ENCODE peak calls at places on chromosomes 12 and 14, in seven cellular contexts. K is esophagus squamous epithelium, A is IMR-90, T is uterus, N is A549, E is aorta, L is stomach. B is an unnamed sample. For H3K9me3, the result is how much of the 10 kb centered on the place peaks cover.

GRCh38 chr12:15830538-15830937 is 41.4 kb upstream of the EPS8 start:
- DNase-seq in N (no peak), E (no peak), K (no peak), L (no peak), A (peak), T (no peak), B (no peak)

GRCh38 chr14:50001999-50002925 is 109.4 kb downstream of the ARF6 start:
- DNase-seq in L (peak), N (no peak), K (no peak), T (no peak), A (no peak), E (no peak), B (peak)

GRCh38 chr12:122137681-122138080 is 36.3 kb downstream of the IL31 start:
- DNase-seq in L (no peak), A (no peak), K (no peak), N (no peak), E (no peak), T (no peak), B (no peak)

GRCh38 chr12:49296034-49296835 is 1.3 kb downstream of the PRPH start:
- DNase-seq in T (no peak), E (peak), N (peak), A (no peak), L (peak), K (no peak), B (peak)

GRCh38 chr14:75911883-75912282 is 69.9 kb downstream of the TGFB3 start:
- DNase-seq in N (no peak), K (no peak), L (no peak), E (no peak), T (no peak), A (no peak), B (no peak)

GRCh38 chr12:13631873-13632272 is 349.5 kb downstream of the GRIN2B start:
- DNase-seq in K (no peak), T (no peak), N (no peak), E (no peak), A (no peak), L (no peak), B (no peak)

GRCh38 chr14:92401561-92401960 is 78.6 kb downstream of the SLC24A4 start:
- DNase-seq in T (no peak), E (no peak), L (no peak), N (no peak), A (no peak), K (no peak), B (no peak)

GRCh38 chr14:55340482-55340881 is 69.3 kb downstream of the FBXO34 start:
- DNase-seq in T (no peak), K (no peak), L (no peak), A (no peak), E (no peak), N (no peak), B (no peak)

GRCh38 chr14:68734231-68734732 is 58.6 kb downstream of the ZFP36L1 start:
- DNase-seq in L (no peak), K (no peak), A (peak), T (no peak), N (no peak), E (no peak), B (peak)

GRCh38 chr14:70836946-70837345 is 27.6 kb upstream of the MAP3K9 start:
- DNase-seq in L (no peak), E (no peak), A (no peak), T (no peak), K (no peak), N (no peak), B (no peak)

GRCh38 chr12:108442077-108442476 is 73.0 kb upstream of the FICD start:
- DNase-seq in E (no peak), T (no peak), N (no peak), L (no peak), A (no peak), K (no peak), B (no peak)

GRCh38 chr12:119808441-119808840 is 68.7 kb downstream of the CIT start:
- DNase-seq in A (peak), T (no peak), N (no peak), L (no peak), E (no peak), K (no peak), B (no peak)

GRCh38 chr14:63654346-63654745 is 12.7 kb upstream of the WDR89 start:
- DNase-seq in L (no peak), N (no peak), T (no peak), K (no peak), E (no peak), A (peak), B (no peak)

GRCh38 chr12:29241821-29242591 is 92.9 kb downstream of the FAR2 start:
- DNase-seq in L (peak), T (no peak), K (no peak), E (no peak), N (no peak), A (peak), B (no peak)

GRCh38 chr12:82325540-82326336 is 32.4 kb downstream of the CCDC59 start:
- DNase-seq in E (no peak), A (no peak), T (no peak), L (no peak), N (no peak), K (no peak), B (no peak)

GRCh38 chr12:31017535-31017934 is 56.1 kb upstream of the DDX11 start:
- DNase-seq in L (no peak), T (no peak), E (no peak), A (no peak), N (no peak), K (no peak), B (no peak)

GRCh38 chr14:92471919-92472318 is 41.7 kb upstream of the RIN3 start:
- DNase-seq in L (no peak), N (peak), A (peak), K (no peak), E (no peak), T (no peak), B (no peak)

GRCh38 chr12:105748806-105749600 is 389.8 kb downstream of the NUAK1 start:
- DNase-seq in T (peak), A (peak), L (no peak), E (peak), N (no peak), K (no peak), B (no peak)

GRCh38 chr12:14260011-14260993 is 105.2 kb upstream of the ATF7IP start:
- DNase-seq in E (peak), A (peak), T (peak), L (peak), K (peak), N (peak), B (no peak)

GRCh38 chr12:44876554-44877275 is 600 bp upstream of the NELL2 start:
- DNase-seq in K (no peak), E (peak), T (no peak), A (no peak), N (peak), L (no peak), B (peak)

GRCh38 chr14:64611358-64612020 is 61.7 kb downstream of the PPP1R36 start:
- DNase-seq in L (no peak), K (no peak), E (no peak), A (peak), T (peak), N (no peak), B (no peak)

GRCh38 chr14:97185186-97185585 is 388.0 kb downstream of the VRK1 start:
- DNase-seq in L (no peak), N (peak), A (no peak), T (no peak), K (no peak), E (no peak), B (peak)

GRCh38 chr12:109165599-109165998 is 49.2 kb downstream of the ACACB start:
- DNase-seq in E (peak), L (no peak), N (no peak), A (peak), K (no peak), T (no peak), B (no peak)

GRCh38 chr12:113259499-113259953 is 38.3 kb downstream of the TPCN1 start:
- DNase-seq in N (no peak), A (no peak), L (peak), K (no peak), T (peak), E (peak), B (no peak)

GRCh38 chr12:83349907-83350611 is 663.4 kb downstream of the TMTC2 start:
- DNase-seq in A (no peak), E (no peak), L (no peak), T (no peak), K (no peak), N (no peak), B (no peak)

GRCh38 chr14:49621114-49621881 is 699 bp downstream of the MGAT2 start:
- DNase-seq in L (peak), E (peak), K (peak), T (peak), A (peak), N (peak), B (no peak)

GRCh38 chr12:1834186-1834925 is 14.0 kb downstream of the LRTM2 start:
- DNase-seq in E (peak), K (no peak), A (no peak), T (no peak), L (no peak), N (no peak), B (no peak)

GRCh38 chr12:54129028-54129903 is 59.5 kb downstream of the SMUG1 start:
- DNase-seq in L (no peak), K (no peak), N (no peak), A (no peak), E (no peak), T (no peak), B (no peak)

GRCh38 chr12:83322816-83323215 is 636.1 kb downstream of the TMTC2 start:
- DNase-seq in K (no peak), A (no peak), N (no peak), L (no peak), T (no peak), E (no peak), B (no peak)

GRCh38 chr14:104343294-104343625 is 204.9 kb downstream of the KIF26A start:
- DNase-seq in K (no peak), A (no peak), N (no peak), E (no peak), L (no peak), T (no peak), B (no peak)

GRCh38 chr14:104344815-104345214 is 206.4 kb downstream of the KIF26A start:
- DNase-seq in T (no peak), N (no peak), A (no peak), E (no peak), L (no peak), K (no peak), B (no peak)

GRCh38 chr14:104343690-104344640 is 205.6 kb downstream of the KIF26A start:
- DNase-seq in N (no peak), E (no peak), L (peak), T (no peak), A (no peak), K (no peak), B (no peak)

GRCh38 chr14:104341532-104342434 is 203.4 kb downstream of the KIF26A start:
- DNase-seq in K (no peak), L (peak), N (peak), A (no peak), T (no peak), E (no peak), B (no peak)

DNA sequence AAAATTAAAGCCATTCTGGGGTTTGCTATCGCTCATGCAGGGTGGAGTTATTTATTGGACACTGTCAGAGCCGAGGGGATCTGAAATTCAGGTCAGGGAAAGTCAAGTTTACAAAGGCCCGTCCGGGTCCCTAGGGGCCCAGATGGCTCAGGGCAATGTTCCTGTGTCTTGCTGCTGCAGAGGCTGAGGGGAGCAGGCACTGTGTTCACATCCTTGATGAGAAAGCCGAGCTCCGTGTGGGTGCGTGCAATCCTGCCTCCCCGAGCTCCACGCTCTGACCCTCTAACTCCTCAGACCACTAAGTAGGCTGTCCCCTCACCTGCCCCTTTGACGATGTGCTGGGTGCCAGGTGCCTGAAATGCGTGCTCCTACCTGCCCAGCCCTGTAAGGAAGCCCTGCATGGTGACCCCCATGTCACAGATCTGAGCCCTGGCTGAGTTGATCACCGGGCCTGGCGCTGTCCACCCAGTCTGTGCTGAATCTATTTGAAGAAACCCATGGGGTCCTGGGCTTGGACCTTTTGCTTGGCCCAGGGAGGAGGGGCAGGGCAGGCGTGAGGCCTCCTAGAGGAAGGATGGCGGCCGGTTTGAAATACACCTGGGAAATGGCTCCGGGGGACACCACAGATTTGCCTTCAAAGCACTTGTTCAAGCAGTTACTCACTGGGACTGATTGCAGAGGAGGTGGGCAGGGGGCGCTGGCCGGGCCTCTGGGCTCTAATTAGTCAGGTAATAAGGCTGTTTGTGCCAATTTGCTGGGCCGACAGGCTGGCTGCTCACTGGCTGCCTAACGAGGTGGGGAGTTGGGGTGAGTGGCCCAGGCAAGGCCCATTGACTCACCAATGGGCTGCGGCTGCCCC is 204.3 kb downstream of the KIF26A start:
- DNase-seq in T (no peak), N (no peak), E (peak), L (peak), A (no peak), K (no peak), B (no peak)
- H3K9me3 ChIP-seq in T (under half), N (under half), E (under half), L (under half), A (under half), K (under half), B (under half)

GRCh38 chr12:100164153-100164704 is 21.6 kb upstream of the BLTP3B start:
- DNase-seq in N (no peak), L (no peak), T (no peak), A (no peak), E (no peak), K (no peak), B (no peak)
- H3K4me3 ChIP-seq in N (peak), L (peak), T (peak), A (no peak), E (no peak), K (peak), B (no peak)

GRCh38 chr14:35229084-35229483 is 63.1 kb upstream of the PSMA6 start:
- DNase-seq in T (no peak), E (no peak), N (no peak), L (no peak), K (no peak), A (no peak), B (no peak)
- H3K9me3 ChIP-seq in T (under half), E (under half), N (under half), L (under half), K (under half), A (under half), B (under half)

DNA sequence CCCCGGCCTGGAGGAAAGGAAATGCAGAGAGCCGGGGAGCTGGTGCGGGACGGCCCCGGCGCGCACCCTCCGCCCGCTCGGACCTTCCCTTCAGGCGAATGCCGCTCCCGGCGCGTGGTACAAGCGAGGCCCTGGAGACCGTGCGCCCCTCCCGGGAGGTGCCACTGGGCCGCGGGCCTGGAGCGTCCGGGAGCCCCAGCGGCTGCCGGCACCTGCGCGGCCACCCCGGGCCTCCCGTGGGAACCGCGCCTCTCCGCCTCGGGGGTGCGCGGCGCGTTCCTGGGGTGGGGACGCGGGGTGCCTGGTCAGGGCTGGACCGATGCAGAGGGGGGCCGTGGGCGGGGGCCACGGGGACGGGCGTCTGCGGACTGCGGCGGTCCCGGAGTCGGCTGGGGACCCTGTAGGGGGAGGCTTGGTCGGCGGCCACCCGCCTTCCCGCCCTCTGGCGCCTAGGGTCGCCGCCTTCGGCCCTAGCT is 518 bp downstream of the PAPLN start:
- DNase-seq in T (no peak), K (no peak), L (no peak), A (no peak), E (peak), N (no peak), B (no peak)
- H3K4me3 ChIP-seq in T (peak), K (peak), L (peak), A (no peak), E (no peak), N (peak), B (no peak)

GRCh38 chr12:93202688-93203087 is 175.0 kb upstream of the NUDT4 start:
- DNase-seq in A (no peak), K (no peak), N (no peak), L (no peak), T (no peak), E (no peak), B (no peak)

GRCh38 chr12:93204896-93205295 is 172.8 kb upstream of the NUDT4 start:
- DNase-seq in A (no peak), T (no peak), K (no peak), L (no peak), N (no peak), E (no peak), B (no peak)

GRCh38 chr12:93203361-93203760 is 174.4 kb upstream of the NUDT4 start:
- DNase-seq in L (no peak), T (no peak), A (no peak), E (no peak), N (no peak), K (no peak), B (no peak)

GRCh38 chr12:93208011-93208410 is 169.7 kb upstream of the NUDT4 start:
- DNase-seq in A (no peak), K (no peak), E (no peak), L (no peak), T (no peak), N (no peak), B (no peak)

DNA sequence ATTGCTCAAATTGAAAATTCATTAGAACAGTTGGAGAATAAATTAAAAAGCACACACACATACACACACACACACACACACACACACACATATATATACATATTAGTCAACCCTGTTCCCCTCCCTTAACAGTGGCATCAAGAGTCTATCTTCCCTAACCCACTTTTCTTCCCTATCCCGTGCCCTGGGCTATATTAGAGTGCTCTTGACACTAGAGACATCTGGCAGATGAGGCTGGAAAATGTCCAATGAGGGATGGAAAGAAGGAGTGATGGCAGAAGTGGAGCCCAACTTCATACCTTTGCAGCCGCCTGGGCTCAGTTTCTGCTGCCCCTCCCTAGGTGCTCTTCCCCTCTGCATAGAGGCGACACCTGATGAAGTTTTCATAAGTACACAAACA is 172.4 kb upstream of the NUDT4 start:
- DNase-seq in E (no peak), A (no peak), K (no peak), L (no peak), N (no peak), T (no peak), B (no peak)
- H3K9me3 ChIP-seq in E (under half), A (under half), K (under half), L (under half), N (under half), T (under half), B (under half)

DNA sequence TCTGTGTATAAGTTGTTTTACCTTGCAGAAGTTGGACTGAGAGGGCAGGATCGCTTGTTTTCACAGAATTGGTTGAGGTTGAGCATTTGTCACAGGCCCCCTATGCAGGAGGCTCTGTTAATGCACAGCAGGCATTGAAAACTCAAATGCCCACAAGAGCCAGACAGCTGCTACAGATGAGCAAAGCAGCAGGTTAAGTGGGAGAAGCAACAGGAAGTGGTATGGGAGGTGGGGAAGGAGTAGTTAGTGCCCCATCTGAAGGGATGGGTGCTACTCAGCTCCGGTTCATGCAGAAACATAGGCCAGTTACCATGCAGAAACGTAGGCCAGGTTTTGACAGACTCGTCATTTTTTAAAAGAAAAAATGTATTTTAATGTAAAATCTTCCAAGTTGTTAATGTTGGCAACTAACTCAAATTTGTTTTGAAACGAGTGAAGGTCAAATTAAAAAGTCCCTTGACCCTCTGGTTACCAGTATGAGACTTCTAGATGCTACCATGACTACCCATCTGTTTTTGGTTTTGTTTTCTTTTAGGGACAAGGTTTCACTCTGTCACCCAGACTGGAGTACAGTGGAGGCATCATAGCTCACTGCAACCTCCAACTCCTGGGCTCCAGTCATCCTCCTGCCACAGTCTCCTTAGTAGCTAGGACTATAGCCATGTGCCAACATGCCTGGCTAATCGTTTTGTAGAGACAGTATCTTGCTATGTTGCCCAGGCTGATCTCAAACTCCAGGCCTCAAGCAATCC is 84.7 kb upstream of the FRMD6 start:
- DNase-seq in K (no peak), L (no peak), T (no peak), N (no peak), A (no peak), E (no peak), B (peak)
- H3K4me3 ChIP-seq in K (no peak), L (no peak), T (no peak), N (no peak), A (no peak), E (no peak), B (no peak)

DNA sequence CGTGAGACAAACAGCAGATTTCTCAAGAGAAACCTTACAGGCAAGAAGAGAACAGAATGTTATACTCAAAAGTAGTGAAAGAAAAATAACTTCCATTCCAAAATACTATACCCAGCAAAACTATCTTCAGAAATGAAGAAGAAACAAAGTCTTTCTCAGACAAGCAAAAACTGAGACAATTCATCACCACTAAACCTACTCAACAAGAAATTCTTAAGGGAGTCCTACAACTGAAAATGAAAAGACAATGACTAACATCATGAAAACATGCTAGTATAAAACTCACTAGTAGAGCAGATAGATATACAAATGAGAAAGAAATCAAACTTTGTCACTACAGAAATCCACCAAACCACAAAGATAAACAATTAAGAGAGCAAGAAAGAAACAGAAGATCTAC is 106.5 kb downstream of the CEP83 start:
- DNase-seq in T (no peak), E (no peak), N (no peak), L (no peak), A (no peak), K (no peak), B (no peak)
- H3K9me3 ChIP-seq in T (under half), E (under half), N (half or more), L (under half), A (under half), K (under half), B (under half)